ENCODE peak calls at places on chromosomes 11 and 22, in seven cellular contexts. N, T, R, S, Y, M and X are unnamed samples.

GRCh38 chr22:34356481-34356880 is 436.2 kb upstream of the LARGE1 start:
- DNase-seq in R (no peak), S (no peak), Y (no peak), M (no peak), N (no peak), T (no peak), X (no peak)

GRCh38 chr11:38402063-38402462 is 1804.0 kb upstream of the RAG2 start:
- DNase-seq in S (no peak), M (no peak), T (no peak), R (no peak), N (no peak), Y (no peak), X (no peak)

GRCh38 chr11:7257744-7258143 is 6.0 kb downstream of the SYT9 start:
- DNase-seq in Y (no peak), T (no peak), N (no peak), S (no peak), R (no peak), M (no peak), X (no peak)

GRCh38 chr11:81218440-81218839 is 1515.2 kb downstream of the FAM181B start:
- DNase-seq in N (no peak), T (no peak), S (no peak), Y (no peak), M (no peak), R (no peak), X (no peak)

GRCh38 chr11:89163686-89164085 is 14.0 kb upstream of the TYR start:
- DNase-seq in N (no peak), Y (no peak), T (no peak), R (no peak), M (no peak), S (no peak), X (no peak)

GRCh38 chr11:124799384-124800225 is 601 bp downstream of the MSANTD2 start:
- DNase-seq in S (no peak), N (peak; percentile 25), T (peak; percentile 22), R (peak; percentile 40), Y (peak; percentile 56), M (peak; percentile 62), X (peak; percentile 45)

GRCh38 chr11:107565219-107565937 is at the start of gene ALKBH8:
- DNase-seq in T (peak; percentile 79), R (peak; percentile 80), S (peak; percentile 76), Y (peak; percentile 82), M (peak; percentile 80), N (peak; percentile 62), X (peak; percentile 75)

GRCh38 chr11:124612567-124613245 is 1.5 kb downstream of the PANX3 start:
- DNase-seq in S (no peak), M (no peak), N (no peak), T (no peak), R (no peak), Y (no peak), X (no peak)

GRCh38 chr22:36536717-36537116 is 7.8 kb upstream of the EIF3D start:
- DNase-seq in Y (no peak), T (no peak), N (no peak), S (no peak), M (no peak), R (no peak), X (no peak)

GRCh38 chr11:133810766-133811165 is 34.5 kb downstream of the SPATA19 start:
- DNase-seq in T (no peak), Y (no peak), M (no peak), S (no peak), N (no peak), R (no peak), X (no peak)

GRCh38 chr11:64094463-64095223 is 58.9 kb downstream of the FLRT1 start:
- DNase-seq in R (no peak), M (no peak), S (no peak), T (no peak), Y (no peak), N (peak; percentile 84), X (no peak)

GRCh38 chr11:18802381-18803257 is 11.0 kb upstream of the PTPN5 start:
- DNase-seq in N (peak; percentile 65), S (peak; percentile 26), M (peak; percentile 64), T (no peak), R (peak; percentile 34), Y (peak; percentile 72), X (no peak)

GRCh38 chr11:64206457-64207246 is at the start of gene FERMT3:
- DNase-seq in M (peak; percentile 90), Y (no peak), T (peak; percentile 72), N (no peak), R (no peak), S (peak; percentile 71), X (peak; percentile 74)

GRCh38 chr11:24234822-24235508 is 261.9 kb upstream of the LUZP2 start:
- DNase-seq in Y (peak; percentile 16), T (no peak), S (no peak), M (no peak), N (peak; percentile 59), R (peak; percentile 65), X (no peak)

GRCh38 chr11:365831-366230 is 3.5 kb upstream of the B4GALNT4 start:
- DNase-seq in S (no peak), N (no peak), R (no peak), M (no peak), T (no peak), Y (no peak), X (no peak)

GRCh38 chr11:45816614-45817013 is 11.7 kb downstream of the SLC35C1 start:
- DNase-seq in T (no peak), N (no peak), M (no peak), S (no peak), Y (peak; percentile 84), R (no peak), X (no peak)

GRCh38 chr11:1888811-1889526 is 2.7 kb downstream of the PRR33 start:
- DNase-seq in T (no peak), N (no peak), Y (no peak), M (no peak), S (no peak), R (no peak), X (peak; percentile 83)

GRCh38 chr22:39309881-39310714 is 9.3 kb downstream of the RPL3 start:
- DNase-seq in Y (peak; percentile 42), N (no peak), R (no peak), S (no peak), T (no peak), M (peak; percentile 40), X (no peak)

GRCh38 chr11:16923987-16924386 is 90.2 kb downstream of the PLEKHA7 start:
- DNase-seq in R (no peak), T (no peak), S (no peak), Y (no peak), N (no peak), M (no peak), X (no peak)

GRCh38 chr11:101299210-101299609 is 169.6 kb upstream of the PGR start:
- DNase-seq in Y (no peak), M (no peak), N (no peak), S (no peak), T (no peak), R (no peak), X (no peak)

GRCh38 chr22:44811141-44811540 is 58.8 kb downstream of the ARHGAP8 start:
- DNase-seq in R (no peak), T (peak; percentile 0), S (no peak), Y (no peak), M (no peak), N (no peak), X (no peak)

GRCh38 chr11:68498903-68499883 is 38.6 kb downstream of the PPP6R3 start:
- DNase-seq in Y (no peak), N (no peak), M (no peak), R (no peak), S (no peak), T (no peak), X (no peak)

GRCh38 chr11:68495330-68495729 is 34.8 kb downstream of the PPP6R3 start:
- DNase-seq in R (no peak), S (no peak), Y (no peak), M (no peak), N (no peak), T (no peak), X (no peak)

GRCh38 chr11:68495872-68496271 is 35.3 kb downstream of the PPP6R3 start:
- DNase-seq in N (no peak), M (no peak), Y (no peak), S (no peak), R (no peak), T (no peak), X (no peak)

GRCh38 chr11:68498313-68498712 is 37.8 kb downstream of the PPP6R3 start:
- DNase-seq in N (no peak), S (no peak), Y (no peak), R (no peak), T (no peak), M (no peak), X (no peak)

GRCh38 chr11:68497761-68498160 is 37.2 kb downstream of the PPP6R3 start:
- DNase-seq in T (no peak), R (no peak), Y (no peak), M (no peak), S (no peak), N (no peak), X (no peak)
- H3K4me1 ChIP-seq in T (peaks cover 81% of the 10 kb centered on the region), R (no peaks in the 10 kb centered on the region), Y (peaks cover 8% of the 10 kb centered on the region), M (peaks cover 56% of the 10 kb centered on the region), S (no peaks in the 10 kb centered on the region), N (no peaks in the 10 kb centered on the region), X (peaks cover 24% of the 10 kb centered on the region)

DNA sequence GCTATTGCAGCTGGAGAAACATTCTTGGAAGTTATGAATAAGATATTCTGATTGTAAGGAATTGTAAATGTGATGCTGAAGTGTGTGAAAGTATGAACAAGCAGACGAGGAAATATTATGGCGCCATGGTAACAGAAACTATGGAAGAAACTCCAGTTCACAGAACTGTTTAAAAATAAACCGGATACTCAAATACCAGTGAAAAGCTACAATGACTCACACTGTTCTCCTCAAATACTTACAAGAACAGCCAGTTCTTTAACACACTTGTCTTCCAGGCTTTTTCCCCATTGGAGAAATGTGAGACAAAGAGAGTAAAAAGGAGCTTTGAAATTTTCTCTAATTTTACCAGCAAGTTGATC is 76.7 kb upstream of the ARFGAP3 start:
- DNase-seq in Y (no peak), N (peak; percentile 97), S (no peak), M (no peak), T (no peak), R (no peak), X (no peak)
- H3K4me1 ChIP-seq in Y (peaks cover 10% of the 10 kb centered on the region), N (peaks cover 45% of the 10 kb centered on the region), S (peaks cover 7% of the 10 kb centered on the region), M (peaks cover 65% of the 10 kb centered on the region), T (peaks cover 100% of the 10 kb centered on the region), R (no peaks in the 10 kb centered on the region), X (no peaks in the 10 kb centered on the region)

DNA sequence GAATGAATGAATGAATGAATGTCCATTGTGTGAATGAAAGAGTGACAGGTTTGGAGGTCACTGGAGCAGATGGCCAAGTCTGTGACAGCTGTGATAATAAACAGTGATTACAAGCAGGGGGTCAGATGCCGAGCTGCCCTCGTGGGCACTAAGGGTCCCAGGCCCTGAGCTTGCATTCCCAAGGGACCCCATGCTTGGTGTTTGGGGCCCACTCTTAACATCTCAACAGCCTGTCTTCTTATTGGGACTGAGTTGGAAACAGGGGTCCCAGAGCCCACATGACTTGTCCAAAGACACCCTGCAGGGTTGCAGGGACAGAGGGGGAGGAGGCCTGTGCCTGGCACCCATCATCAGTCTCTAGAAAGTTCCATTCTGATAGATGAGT is 12.0 kb upstream of the ANO1 start:
- DNase-seq in M (no peak), Y (no peak), R (no peak), N (no peak), S (no peak), T (no peak), X (no peak)
- H3K4me1 ChIP-seq in M (no peaks in the 10 kb centered on the region), Y (no peaks in the 10 kb centered on the region), R (no peaks in the 10 kb centered on the region), N (no peaks in the 10 kb centered on the region), S (no peaks in the 10 kb centered on the region), T (peaks cover 8% of the 10 kb centered on the region), X (no peaks in the 10 kb centered on the region)

DNA sequence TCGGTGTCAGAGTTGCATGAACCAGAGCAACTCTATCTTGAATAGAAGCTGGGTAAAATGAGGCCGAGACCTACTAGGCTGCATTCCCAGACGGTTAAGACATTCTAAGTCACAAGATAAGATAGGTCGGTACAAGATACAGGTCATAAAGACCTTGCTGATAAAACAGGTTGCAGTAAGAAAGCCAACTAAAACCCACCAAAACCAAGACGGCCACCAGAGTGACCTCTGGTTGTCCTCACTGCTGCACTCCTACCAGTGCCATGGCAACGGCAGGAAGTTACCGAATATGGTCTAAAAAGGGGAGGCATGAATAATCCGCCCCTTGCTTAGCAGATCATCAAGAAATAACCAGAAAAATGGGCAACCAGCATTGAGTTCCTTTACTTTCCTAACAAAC is 2.4 kb upstream of the KAT5 start:
- DNase-seq in M (no peak), N (peak; percentile 47), Y (no peak), R (no peak), S (no peak), T (no peak), X (no peak)
- H3K4me1 ChIP-seq in M (peaks cover 26% of the 10 kb centered on the region), N (peaks cover 2% of the 10 kb centered on the region), Y (peaks cover 11% of the 10 kb centered on the region), R (peaks cover 4% of the 10 kb centered on the region), S (no peaks in the 10 kb centered on the region), T (peaks cover 34% of the 10 kb centered on the region), X (peaks cover 9% of the 10 kb centered on the region)